ENCODE peak calls at places on chromosomes 2 and 18, in four cellular contexts. Q, G, L and T are unnamed samples.

GRCh38 chr2:170818294-170819104 is 1.8 kb downstream of the GAD1 start:
- DNase-seq in L (no peak), Q (no peak), G (no peak), T (no peak)

GRCh38 chr2:3289971-3290370 is 87.6 kb downstream of the EIPR1 start:
- DNase-seq in Q (no peak), G (no peak), L (no peak), T (no peak)

GRCh38 chr18:76374330-76375281 is 120.4 kb downstream of the ZNF516 start:
- DNase-seq in L (no peak), Q (peak; percentile 83), G (no peak), T (no peak)

GRCh38 chr2:173151671-173152398 is 76.2 kb downstream of the MAP3K20 start:
- DNase-seq in Q (peak; percentile 41), L (peak; percentile 51), G (no peak), T (peak; percentile 31)

GRCh38 chr2:240590681-240591111 is 4.2 kb downstream of the CAPN10 start:
- DNase-seq in Q (no peak), L (no peak), G (no peak), T (no peak)

GRCh38 chr2:24613154-24613814 is 122.2 kb downstream of the NCOA1 start:
- DNase-seq in G (peak; percentile 63), Q (peak; percentile 82), L (peak; percentile 24), T (peak; percentile 44)

GRCh38 chr2:45812039-45812500 is 160.6 kb downstream of the PRKCE start:
- DNase-seq in G (no peak), L (peak; percentile 23), Q (no peak), T (no peak)

GRCh38 chr2:182393361-182393760 is 33.5 kb downstream of the PDE1A start:
- DNase-seq in L (no peak), Q (no peak), G (no peak), T (no peak)

GRCh38 chr2:151640087-151640486 is 94.2 kb downstream of the NEB start:
- DNase-seq in L (no peak), G (no peak), Q (no peak), T (no peak)

GRCh38 chr2:161273038-161273760 is 35.0 kb upstream of the PSMD14 start:
- DNase-seq in L (peak; percentile 40), Q (peak; percentile 80), G (peak; percentile 63), T (peak; percentile 45)